ENCODE peak calls at places on chromosome 15, in ten cellular contexts. O, C, Y, A, U, E, Q, F, I and J are unnamed samples.

GRCh38 chr15:50166216-50166615 is 15.8 kb upstream of the SLC27A2 start:
- DNase-seq in O (no peak), C (peak), Y (no peak), A (peak), U (peak), E (no peak), Q (peak), F (no peak), I (no peak), J (no peak)

GRCh38 chr15:61623746-61624145 is 394.6 kb upstream of the RORA start:
- DNase-seq in O (no peak), C (no peak), Y (no peak), A (no peak), U (no peak), E (no peak), Q (no peak), F (no peak), I (no peak), J (no peak)

GRCh38 chr15:35130245-35130644 is 45.1 kb upstream of the NANOGP8 start:
- DNase-seq in O (no peak), C (peak), Y (no peak), A (peak), U (peak), E (no peak), Q (no peak), F (no peak), I (no peak), J (no peak)

GRCh38 chr15:66860844-66861243 is 158.8 kb downstream of the SMAD6 start:
- DNase-seq in O (no peak), C (no peak), Y (peak), A (no peak), U (peak), E (no peak), Q (no peak), F (no peak), I (no peak), J (no peak)

GRCh38 chr15:50162988-50163718 is 18.8 kb upstream of the SLC27A2 start:
- DNase-seq in O (no peak), C (peak), Y (no peak), A (no peak), U (no peak), E (no peak), Q (peak), F (no peak), I (peak), J (no peak)

GRCh38 chr15:57352535-57353316 is 23.6 kb upstream of the CGNL1 start:
- DNase-seq in O (no peak), C (no peak), Y (no peak), A (no peak), U (no peak), E (no peak), Q (no peak), F (no peak), I (no peak), J (no peak)

GRCh38 chr15:23647421-23648375 is at the start of gene MAGEL2:
- DNase-seq in O (no peak), C (no peak), Y (no peak), A (no peak), U (no peak), E (no peak), Q (peak), F (peak), I (no peak), J (no peak)

GRCh38 chr15:48718646-48719045 is 73.1 kb upstream of the FBN1 start:
- DNase-seq in O (no peak), C (peak), Y (no peak), A (peak), U (peak), E (peak), Q (peak), F (no peak), I (no peak), J (no peak)

GRCh38 chr15:68586274-68586961 is 7.6 kb downstream of the CORO2B start:
- DNase-seq in O (no peak), C (peak), Y (no peak), A (peak), U (peak), E (no peak), Q (peak), F (no peak), I (no peak), J (no peak)

GRCh38 chr15:69994429-69995201 is 103.1 kb downstream of the TLE3 start:
- DNase-seq in O (no peak), C (no peak), Y (no peak), A (no peak), U (no peak), E (no peak), Q (no peak), F (no peak), I (peak), J (peak)

GRCh38 chr15:84880822-84881519 is 3.5 kb upstream of the SLC28A1 start:
- DNase-seq in O (no peak), C (no peak), Y (no peak), A (no peak), U (no peak), E (no peak), Q (no peak), F (no peak), I (no peak), J (no peak)

GRCh38 chr15:56917652-56918045 is 795 bp upstream of the TCF12 start:
- DNase-seq in O (no peak), C (no peak), Y (no peak), A (no peak), U (no peak), E (peak), Q (no peak), F (no peak), I (peak), J (no peak)

GRCh38 chr15:56064152-56064551 is 70.7 kb upstream of the NEDD4 start:
- DNase-seq in O (no peak), C (no peak), Y (no peak), A (no peak), U (no peak), E (no peak), Q (no peak), F (no peak), I (no peak), J (no peak)

GRCh38 chr15:71679223-71680078 is 130.9 kb upstream of the NR2E3 start:
- DNase-seq in O (no peak), C (peak), Y (no peak), A (peak), U (peak), E (no peak), Q (peak), F (no peak), I (peak), J (no peak)

GRCh38 chr15:71730277-71731144 is 79.8 kb upstream of the NR2E3 start:
- DNase-seq in O (no peak), C (peak), Y (peak), A (peak), U (peak), E (peak), Q (peak), F (peak), I (peak), J (no peak)

GRCh38 chr15:33608714-33609113 is 297.9 kb downstream of the RYR3 start:
- DNase-seq in O (no peak), C (peak), Y (no peak), A (no peak), U (no peak), E (no peak), Q (no peak), F (no peak), I (no peak), J (no peak)

GRCh38 chr15:25181290-25182097 is 226.7 kb downstream of the SNRPN start:
- DNase-seq in O (no peak), C (no peak), Y (peak), A (no peak), U (no peak), E (no peak), Q (no peak), F (no peak), I (no peak), J (no peak)

GRCh38 chr15:58472221-58472620 is 40.4 kb downstream of the LIPC start:
- DNase-seq in O (no peak), C (no peak), Y (no peak), A (no peak), U (no peak), E (no peak), Q (no peak), F (no peak), I (no peak), J (no peak)

GRCh38 chr15:48507416-48508065 is 138.0 kb downstream of the FBN1 start:
- DNase-seq in O (no peak), C (peak), Y (no peak), A (peak), U (peak), E (peak), Q (peak), F (peak), I (peak), J (no peak)

GRCh38 chr15:99613481-99613880 is 47.7 kb downstream of the MEF2A start:
- DNase-seq in O (no peak), C (no peak), Y (no peak), A (no peak), U (no peak), E (no peak), Q (no peak), F (no peak), I (no peak), J (no peak)

GRCh38 chr15:80234883-80235282 is 17.1 kb downstream of the CTXND1 start:
- DNase-seq in O (no peak), C (peak), Y (no peak), A (peak), U (peak), E (peak), Q (no peak), F (peak), I (peak), J (peak)

GRCh38 chr15:63892794-63893441 is 59.2 kb upstream of the HERC1 start:
- DNase-seq in O (no peak), C (no peak), Y (no peak), A (no peak), U (no peak), E (no peak), Q (no peak), F (no peak), I (peak), J (peak)

GRCh38 chr15:25184356-25185155 is 229.8 kb downstream of the SNRPN start:
- DNase-seq in O (no peak), C (no peak), Y (no peak), A (no peak), U (no peak), E (no peak), Q (no peak), F (no peak), I (no peak), J (no peak)

GRCh38 chr15:71599404-71600225 is 210.7 kb upstream of the NR2E3 start:
- DNase-seq in O (no peak), C (no peak), Y (peak), A (no peak), U (peak), E (no peak), Q (peak), F (no peak), I (peak), J (no peak)

GRCh38 chr15:41258706-41259471 is 27.8 kb downstream of the CHP1 start:
- DNase-seq in O (no peak), C (peak), Y (no peak), A (peak), U (peak), E (no peak), Q (peak), F (no peak), I (peak), J (no peak)

GRCh38 chr15:39587291-39587909 is 6.5 kb downstream of the THBS1 start:
- DNase-seq in O (no peak), C (no peak), Y (no peak), A (peak), U (peak), E (no peak), Q (no peak), F (no peak), I (no peak), J (no peak)

GRCh38 chr15:79829950-79830349 is 66.9 kb downstream of the MTHFS start:
- DNase-seq in O (no peak), C (no peak), Y (no peak), A (no peak), U (no peak), E (no peak), Q (no peak), F (no peak), I (no peak), J (no peak)

GRCh38 chr15:98853161-98853560 is 154.4 kb downstream of the PGPEP1L start:
- DNase-seq in O (no peak), C (peak), Y (peak), A (peak), U (peak), E (peak), Q (peak), F (peak), I (peak), J (peak)

GRCh38 chr15:28002136-28002861 is 96.8 kb downstream of the OCA2 start:
- DNase-seq in O (no peak), C (no peak), Y (no peak), A (no peak), U (no peak), E (no peak), Q (no peak), F (no peak), I (no peak), J (no peak)

GRCh38 chr15:39426552-39427532 is 154.0 kb upstream of the THBS1 start:
- DNase-seq in O (no peak), C (peak), Y (peak), A (peak), U (peak), E (peak), Q (peak), F (no peak), I (peak), J (peak)

GRCh38 chr15:71114887-71115566 is at the start of gene THSD4:
- DNase-seq in O (no peak), C (peak), Y (peak), A (peak), U (peak), E (peak), Q (peak), F (peak), I (peak), J (peak)

GRCh38 chr15:90698629-90699028 is 18.5 kb upstream of the BLM start:
- DNase-seq in O (no peak), C (no peak), Y (no peak), A (no peak), U (no peak), E (no peak), Q (no peak), F (no peak), I (no peak), J (no peak)

GRCh38 chr15:31216210-31216911 is 110.3 kb upstream of the KLF13 start:
- DNase-seq in O (peak), C (peak), Y (peak), A (no peak), U (peak), E (peak), Q (no peak), F (peak), I (peak), J (peak)

GRCh38 chr15:45469027-45469426 is 53.5 kb downstream of the SLC30A4 start:
- DNase-seq in O (no peak), C (no peak), Y (no peak), A (no peak), U (no peak), E (no peak), Q (no peak), F (no peak), I (no peak), J (no peak)

GRCh38 chr15:77031376-77032050 is 36.6 kb downstream of the PSTPIP1 start:
- DNase-seq in O (no peak), C (peak), Y (peak), A (peak), U (no peak), E (no peak), Q (no peak), F (peak), I (peak), J (peak)
- TF ChIP-seq CTCF in O (no peak), C (peak), Y (no peak), A (peak), U (no peak), E (no peak), Q (no peak), F (no peak), I (peak), J (peak)

GRCh38 chr15:74311734-74312444 is 55.6 kb downstream of the CYP11A1 start:
- DNase-seq in O (no peak), C (peak), Y (no peak), A (peak), U (peak), E (no peak), Q (no peak), F (peak), I (peak), J (no peak)
- TF ChIP-seq CTCF in O (no peak), C (peak), Y (peak), A (peak), U (peak), E (no peak), Q (peak), F (peak), I (peak), J (peak)

GRCh38 chr15:83106994-83107840 is at the start of gene TM6SF1:
- DNase-seq in O (no peak), C (peak), Y (peak), A (no peak), U (no peak), E (no peak), Q (no peak), F (peak), I (peak), J (peak)
- TF ChIP-seq CTCF in O (no peak), C (no peak), Y (no peak), A (no peak), U (no peak), E (no peak), Q (no peak), F (no peak), I (peak), J (no peak)

GRCh38 chr15:96893159-96893906 is 562.8 kb downstream of the NR2F2 start:
- DNase-seq in O (no peak), C (peak), Y (no peak), A (no peak), U (no peak), E (peak), Q (no peak), F (peak), I (peak), J (no peak)
- TF ChIP-seq CTCF in O (no peak), C (peak), Y (peak), A (no peak), U (peak), E (peak), Q (peak), F (peak), I (no peak), J (peak)